ENCODE peak calls at places on chromosomes 4 and X, in four cellular contexts. L is smooth muscle cell of the brain vasculature, I is hypothalamus, M is DMS53. G is an unnamed sample.

GRCh38 chrX:149950681-149951080 is 12.4 kb upstream of the EOLA2 start:
- DNase-seq in L (peak), I (no peak), M (peak), G (no peak)

GRCh38 chrX:20116087-20116574 is 576 bp downstream of the MAP7D2 start:
- DNase-seq in I (no peak), M (peak), L (no peak), G (no peak)

GRCh38 chrX:40006025-40007017 is 91.4 kb downstream of the BCOR start:
- DNase-seq in M (peak), I (no peak), L (no peak), G (no peak)

GRCh38 chr4:7556558-7556957 is 121.8 kb upstream of the PSAPL1 start:
- DNase-seq in I (no peak), L (no peak), M (no peak), G (no peak)

GRCh38 chr4:76420901-76421581 is at the start of gene CCDC158:
- DNase-seq in M (peak), I (no peak), L (no peak), G (no peak)

GRCh38 chr4:41384992-41385391 is 128.3 kb downstream of the UCHL1 start:
- DNase-seq in M (no peak), L (no peak), I (peak), G (peak)

GRCh38 chrX:1105671-1106419 is 106.6 kb downstream of the CRLF2 start:
- DNase-seq in L (no peak), M (no peak), I (no peak), G (no peak)

GRCh38 chr4:97892596-97893266 is 250.5 kb downstream of the STPG2 start:
- DNase-seq in M (no peak), L (no peak), I (no peak), G (no peak)

GRCh38 chrX:44947995-44948394 is 75.0 kb downstream of the KDM6A start:
- DNase-seq in M (no peak), I (no peak), L (no peak), G (no peak)